ENCODE peak calls at places on chromosomes 11 and 22, in seven cellular contexts. Z is body of pancreas; U is activated effector memory CD4-positive, alpha-beta T cell treated with Interleukin-2 at 50 U/mL for 16 hours; Q is posterior cingulate gyrus; H is stomach; F is HS-27A; J is cardiac muscle cell. W is an unnamed sample.

GRCh38 chr22:30964858-30965257 is 3.7 kb downstream of the MORC2 start:
- DNase-seq in Z (no peak), U (no peak), Q (no peak), H (no peak), F (no peak), J (no peak), W (no peak)

GRCh38 chr11:279966-280761 is 2.0 kb downstream of the NLRP6 start:
- DNase-seq in Z (peak; percentile 77), U (no peak), Q (no peak), H (no peak), F (no peak), J (peak; percentile 47), W (no peak)

GRCh38 chr11:68146010-68146540 is 24.9 kb upstream of the CHKA start:
- DNase-seq in Z (peak; percentile 99), U (no peak), Q (no peak), H (peak; percentile 99), F (no peak), J (no peak), W (no peak)

GRCh38 chr22:50205781-50206569 is 5.2 kb downstream of the SELENOO start:
- DNase-seq in Z (no peak), U (no peak), Q (no peak), H (no peak), F (no peak), J (no peak), W (no peak)

GRCh38 chr22:37518509-37519267 is 527 bp downstream of the CARD10 start:
- DNase-seq in Z (no peak), U (no peak), Q (no peak), H (no peak), F (no peak), J (peak; percentile 26), W (no peak)

GRCh38 chr11:131748146-131749050 is 378.0 kb downstream of the NTM start:
- DNase-seq in Z (peak; percentile 58), U (no peak), Q (peak; percentile 84), H (peak; percentile 48), F (no peak), J (peak; percentile 78), W (peak; percentile 7)

GRCh38 chr11:67256477-67256876 is 9.8 kb upstream of the GRK2 start:
- DNase-seq in Z (no peak), U (no peak), Q (no peak), H (no peak), F (no peak), J (no peak), W (no peak)

GRCh38 chr22:50622723-50623327 is 5.1 kb downstream of the ARSA start:
- DNase-seq in Z (peak; percentile 91), U (no peak), Q (no peak), H (peak; percentile 92), F (no peak), J (no peak), W (no peak)

GRCh38 chr11:114099392-114100178 is 40.1 kb downstream of the ZBTB16 start:
- DNase-seq in Z (peak; percentile 43), U (no peak), Q (no peak), H (no peak), F (no peak), J (peak; percentile 45), W (no peak)

GRCh38 chr22:39453765-39454378 is 2.9 kb upstream of the MGAT3 start:
- DNase-seq in Z (no peak), U (no peak), Q (no peak), H (no peak), F (no peak), J (peak; percentile 73), W (no peak)

GRCh38 chr11:75413864-75414263 is 14.5 kb downstream of the RPS3 start:
- DNase-seq in Z (no peak), U (no peak), Q (no peak), H (no peak), F (no peak), J (no peak), W (no peak)

GRCh38 chr11:19725379-19726079 is 12.9 kb downstream of the NAV2 start:
- DNase-seq in Z (peak; percentile 34), U (no peak), Q (no peak), H (peak; percentile 41), F (no peak), J (no peak), W (no peak)

GRCh38 chr11:6812391-6813005 is 13.0 kb upstream of the OR6A2 start:
- DNase-seq in Z (no peak), U (no peak), Q (no peak), H (no peak), F (no peak), J (peak; percentile 54), W (no peak)

GRCh38 chr22:46679711-46680269 is 58.3 kb downstream of the CERK start:
- DNase-seq in Z (no peak), U (no peak), Q (no peak), H (no peak), F (no peak), J (no peak), W (no peak)

GRCh38 chr11:64675417-64676252 is 47.4 kb downstream of the NRXN2 start:
- DNase-seq in Z (peak; percentile 44), U (no peak), Q (peak; percentile 58), H (no peak), F (peak; percentile 66), J (peak; percentile 92), W (no peak)

GRCh38 chr11:131099013-131099412 is 182.7 kb upstream of the SNX19 start:
- DNase-seq in Z (no peak), U (no peak), Q (no peak), H (no peak), F (no peak), J (no peak), W (no peak)

GRCh38 chr11:130774703-130775102 is 141.6 kb downstream of the SNX19 start:
- DNase-seq in Z (no peak), U (no peak), Q (no peak), H (no peak), F (no peak), J (no peak), W (no peak)

GRCh38 chr22:26131755-26132154 is 37.5 kb upstream of the SEZ6L start:
- DNase-seq in Z (no peak), U (no peak), Q (no peak), H (no peak), F (no peak), J (no peak), W (no peak)

W was measured in NK-92 treated with Interleukin-12 subunit alpha and Interleukin-12 subunit beta, amount 100 ng/mL, for 24 hours.